ENCODE peak calls at places on chromosomes 4 and X, in seven cellular contexts. O, W, J, B, F, D and Y are unnamed samples.

GRCh38 chr4:2365054-2365912 is 53.2 kb downstream of the ZFYVE28 start:
- DNase-seq in F (no peak), D (no peak), J (no peak), O (no peak), B (no peak), W (peak; percentile 6), Y (no peak)

GRCh38 chrX:16610121-16610565 is 39.8 kb upstream of the S100G start:
- DNase-seq in O (no peak), B (no peak), J (peak; percentile 66), W (no peak), D (no peak), F (no peak), Y (no peak)

GRCh38 chrX:133913658-133914388 is 71.6 kb downstream of the GPC3 start:
- DNase-seq in D (no peak), B (no peak), W (no peak), F (no peak), J (no peak), O (no peak), Y (no peak)

GRCh38 chr4:52588097-52588496 is 71.0 kb downstream of the USP46 start:
- DNase-seq in B (no peak), W (peak; percentile 22), D (no peak), J (no peak), F (peak; percentile 23), O (no peak), Y (no peak)

GRCh38 chr4:86835677-86836076 is 13.5 kb downstream of the SLC10A6 start:
- DNase-seq in W (no peak), B (no peak), J (no peak), D (no peak), F (no peak), O (no peak), Y (no peak)

GRCh38 chr4:147136308-147136707 is 190.6 kb upstream of the TTC29 start:
- DNase-seq in D (no peak), O (no peak), W (no peak), J (no peak), F (no peak), B (no peak), Y (no peak)

GRCh38 chr4:144968606-144969005 is 129.4 kb downstream of the ANAPC10 start:
- DNase-seq in B (no peak), D (no peak), W (no peak), O (no peak), J (no peak), F (no peak), Y (no peak)

GRCh38 chrX:19682712-19683331 is 167.5 kb upstream of the MAP3K15 start:
- DNase-seq in O (peak; percentile 50), F (peak; percentile 36), B (no peak), D (peak; percentile 80), J (peak; percentile 56), W (no peak), Y (peak; percentile 58)

GRCh38 chr4:152172146-152172545 is 363.7 kb downstream of the FBXW7 start:
- DNase-seq in W (no peak), F (no peak), J (no peak), D (no peak), B (no peak), O (no peak), Y (no peak)

GRCh38 chrX:40131644-40132376 is 34.1 kb upstream of the BCOR start:
- DNase-seq in B (no peak), W (no peak), D (no peak), F (no peak), J (no peak), O (no peak), Y (no peak)

GRCh38 chrX:27746516-27746915 is 61.3 kb upstream of the MAGEB10 start:
- DNase-seq in O (no peak), B (no peak), D (no peak), J (no peak), F (no peak), W (no peak), Y (no peak)

GRCh38 chrX:20029728-20030127 is 38.9 kb upstream of the BCLAF3 start:
- DNase-seq in O (no peak), D (no peak), W (no peak), J (peak; percentile 2), B (no peak), F (peak; percentile 22), Y (no peak)

GRCh38 chr4:54550415-54551171 is 107.2 kb upstream of the KIT start:
- DNase-seq in O (no peak), F (no peak), J (peak; percentile 8), B (no peak), D (no peak), W (no peak), Y (no peak)

GRCh38 chr4:125101706-125102105 is 213.0 kb upstream of the FAT4 start:
- DNase-seq in J (peak; percentile 91), D (no peak), O (no peak), F (no peak), W (no peak), B (no peak), Y (no peak)

GRCh38 chr4:65880594-65880993 is 210.3 kb upstream of the EPHA5 start:
- DNase-seq in O (no peak), F (no peak), W (no peak), B (no peak), J (peak; percentile 23), D (no peak), Y (no peak)

GRCh38 chrX:63525491-63525890 is 174.4 kb upstream of the SPIN4 start:
- DNase-seq in J (no peak), O (no peak), D (no peak), W (no peak), F (no peak), B (no peak), Y (no peak)

GRCh38 chrX:20527458-20528099 is 260.9 kb upstream of the RPS6KA3 start:
- DNase-seq in B (no peak), J (no peak), W (no peak), F (peak; percentile 38), D (no peak), O (no peak), Y (no peak)

GRCh38 chr4:32994956-32995849 is 2275.0 kb downstream of the PCDH7 start:
- DNase-seq in W (no peak), D (no peak), F (no peak), B (no peak), O (no peak), J (no peak), Y (no peak)

GRCh38 chr4:2663275-2663674 is 92.9 kb downstream of the TNIP2 start:
- DNase-seq in B (no peak), D (no peak), F (no peak), O (no peak), J (no peak), W (no peak), Y (no peak)

GRCh38 chr4:148254818-148255366 is 187.3 kb downstream of the NR3C2 start:
- DNase-seq in W (no peak), D (no peak), F (no peak), B (no peak), O (no peak), J (no peak), Y (no peak)

GRCh38 chr4:65668201-65669007 is 1.9 kb downstream of the EPHA5 start:
- DNase-seq in O (no peak), B (no peak), J (no peak), W (peak; percentile 39), F (no peak), D (no peak), Y (no peak)

GRCh38 chr4:152640058-152640921 is 39.5 kb downstream of the TMEM154 start:
- DNase-seq in F (peak; percentile 20), W (no peak), J (peak; percentile 17), B (no peak), D (no peak), O (no peak), Y (no peak)

GRCh38 chr4:52657317-52657629 is 1.8 kb downstream of the USP46 start:
- DNase-seq in O (no peak), F (no peak), D (no peak), B (no peak), W (no peak), J (no peak), Y (no peak)

GRCh38 chrX:145405012-145405411 is 157.7 kb downstream of the SPANXN1 start:
- DNase-seq in O (no peak), F (peak; percentile 24), D (no peak), B (no peak), W (peak; percentile 10), J (peak; percentile 27), Y (no peak)

GRCh38 chrX:20378291-20378920 is 111.7 kb upstream of the RPS6KA3 start:
- DNase-seq in B (no peak), O (no peak), D (no peak), W (no peak), J (peak; percentile 92), F (peak; percentile 85), Y (no peak)

GRCh38 chr4:89657931-89658700 is 178.8 kb downstream of the SNCA start:
- DNase-seq in O (no peak), F (no peak), D (no peak), J (peak; percentile 55), W (no peak), B (no peak), Y (no peak)

GRCh38 chr4:141425124-141425523 is 204.4 kb downstream of the ZNF330 start:
- DNase-seq in W (no peak), O (no peak), F (peak; percentile 26), J (peak; percentile 54), B (no peak), D (no peak), Y (no peak)

GRCh38 chr4:8594097-8595038 is 1.8 kb downstream of the CPZ start:
- DNase-seq in B (no peak), F (peak; percentile 70), D (no peak), W (peak; percentile 79), J (peak; percentile 62), O (no peak), Y (no peak)

GRCh38 chr4:40307627-40308497 is 27.3 kb upstream of the CHRNA9 start:
- DNase-seq in O (peak; percentile 61), F (no peak), D (no peak), B (no peak), J (no peak), W (no peak), Y (peak; percentile 63)

GRCh38 chr4:90960840-90961239 is 833.6 kb downstream of the CCSER1 start:
- DNase-seq in F (no peak), D (no peak), O (no peak), J (no peak), W (no peak), B (no peak), Y (no peak)

GRCh38 chr4:19382993-19383392 is 868.7 kb upstream of the SLIT2 start:
- DNase-seq in O (no peak), B (no peak), D (no peak), J (peak; percentile 49), F (no peak), W (no peak), Y (no peak)

GRCh38 chr4:162849922-162850321 is 316.8 kb downstream of the NAF1 start:
- DNase-seq in D (no peak), J (peak; percentile 35), B (no peak), O (no peak), F (no peak), W (no peak), Y (no peak)